ENCODE peak calls at places on chromosomes 12 and 14, in eight cellular contexts. I is neuronal stem cell, B is SK-N-SH, N is IMR-90, R is DND-41, Q is fibroblast of lung, S is HCT116, A is mesendoderm. F is an unnamed sample. For H3K27me3, the result is how much of the 10 kb centered on the place peaks cover.

GRCh38 chr12:113113397-113113796 is 22.2 kb downstream of the RASAL1 start:
- DNase-seq in I (no peak), B (no peak), N (no peak), R (no peak), Q (no peak), S (no peak), A (no peak), F (no peak)

GRCh38 chr12:117356048-117356447 is 5.4 kb downstream of the NOS1 start:
- DNase-seq in I (no peak), B (no peak), N (no peak), R (no peak), Q (no peak), S (no peak), A (no peak), F (no peak)

GRCh38 chr14:69848903-69849391 is 30.3 kb upstream of the SMOC1 start:
- DNase-seq in I (no peak), B (no peak), N (no peak), R (no peak), Q (no peak), S (no peak), A (no peak), F (no peak)

GRCh38 chr14:102171173-102172020 is 31.7 kb downstream of the WDR20 start:
- DNase-seq in I (no peak), B (no peak), N (peak), R (no peak), Q (no peak), S (no peak), A (no peak), F (no peak)

GRCh38 chr12:89895591-89895990 is 187.0 kb upstream of the ATP2B1 start:
- DNase-seq in I (no peak), B (no peak), N (no peak), R (no peak), Q (no peak), S (no peak), A (no peak), F (no peak)

GRCh38 chr12:111442301-111443045 is 36.8 kb downstream of the SH2B3 start:
- DNase-seq in I (no peak), B (no peak), N (no peak), R (no peak), Q (no peak), S (no peak), A (no peak), F (no peak)

GRCh38 chr14:59454131-59454530 is 11.0 kb downstream of the GPR135 start:
- DNase-seq in I (no peak), B (no peak), N (peak), R (no peak), Q (peak), S (no peak), A (no peak), F (no peak)

GRCh38 chr12:6764011-6764828 is 1.9 kb upstream of the PTMS start:
- DNase-seq in I (peak), B (peak), N (peak), R (peak), Q (peak), S (peak), A (peak), F (peak)

GRCh38 chr14:88934231-88934898 is 109.9 kb downstream of the TTC8 start:
- DNase-seq in I (no peak), B (no peak), N (peak), R (no peak), Q (no peak), S (no peak), A (no peak), F (no peak)

GRCh38 chr12:51986834-51987233 is 19.9 kb upstream of the TAMALIN start:
- DNase-seq in I (no peak), B (no peak), N (no peak), R (no peak), Q (no peak), S (no peak), A (no peak), F (no peak)

GRCh38 chr12:19740472-19741131 is 301.3 kb downstream of the AEBP2 start:
- DNase-seq in I (no peak), B (no peak), N (no peak), R (no peak), Q (no peak), S (no peak), A (no peak), F (no peak)

GRCh38 chr12:111448831-111449790 is 43.4 kb downstream of the SH2B3 start:
- DNase-seq in I (no peak), B (no peak), N (no peak), R (peak), Q (no peak), S (no peak), A (no peak), F (no peak)

GRCh38 chr12:32312049-32312670 is 87.2 kb upstream of the FGD4 start:
- DNase-seq in I (peak), B (peak), N (peak), R (peak), Q (peak), S (peak), A (peak), F (peak)

GRCh38 chr12:55931317-55931779 is 386 bp downstream of the DGKA start:
- DNase-seq in I (no peak), B (no peak), N (no peak), R (no peak), Q (no peak), S (no peak), A (peak), F (no peak)

GRCh38 chr12:126952106-126953007 is 1314.6 kb upstream of the TMEM132C start:
- DNase-seq in I (peak), B (no peak), N (no peak), R (peak), Q (no peak), S (no peak), A (peak), F (no peak)

GRCh38 chr12:3571323-3571722 is 80.3 kb downstream of the PRMT8 start:
- DNase-seq in I (no peak), B (no peak), N (no peak), R (no peak), Q (no peak), S (no peak), A (no peak), F (no peak)

GRCh38 chr12:5898874-5899273 is 46.2 kb downstream of the ANO2 start:
- DNase-seq in I (no peak), B (no peak), N (no peak), R (no peak), Q (no peak), S (no peak), A (peak), F (no peak)

GRCh38 chr12:75862692-75863471 is 168.7 kb downstream of the PHLDA1 start:
- DNase-seq in I (no peak), B (no peak), N (peak), R (no peak), Q (peak), S (peak), A (no peak), F (no peak)

GRCh38 chr12:82650627-82651337 is 35.9 kb upstream of the TMTC2 start:
- DNase-seq in I (no peak), B (no peak), N (no peak), R (no peak), Q (peak), S (peak), A (peak), F (peak)

GRCh38 chr12:56220611-56221232 is 1.0 kb downstream of the RNF41 start:
- DNase-seq in I (peak), B (no peak), N (peak), R (no peak), Q (peak), S (no peak), A (peak), F (peak)

GRCh38 chr12:65194949-65195348 is 25.6 kb downstream of the LEMD3 start:
- DNase-seq in I (no peak), B (no peak), N (no peak), R (no peak), Q (no peak), S (no peak), A (no peak), F (no peak)

GRCh38 chr12:45637706-45638105 is 91.8 kb upstream of the ARID2 start:
- DNase-seq in I (no peak), B (no peak), N (peak), R (no peak), Q (peak), S (no peak), A (no peak), F (no peak)

GRCh38 chr12:89427508-89428156 is 75.3 kb upstream of the DUSP6 start:
- DNase-seq in I (no peak), B (no peak), N (no peak), R (peak), Q (no peak), S (no peak), A (no peak), F (peak)

GRCh38 chr12:113056631-113057488 is at the start of gene DTX1:
- DNase-seq in I (no peak), B (peak), N (no peak), R (peak), Q (no peak), S (no peak), A (no peak), F (no peak)

GRCh38 chr14:35221462-35221861 is 70.7 kb upstream of the PSMA6 start:
- DNase-seq in I (no peak), B (no peak), N (peak), R (no peak), Q (no peak), S (no peak), A (no peak), F (no peak)

GRCh38 chr12:109961612-109962011 is 34.6 kb downstream of the GIT2 start:
- DNase-seq in I (no peak), B (no peak), N (no peak), R (no peak), Q (no peak), S (no peak), A (no peak), F (no peak)

DNA sequence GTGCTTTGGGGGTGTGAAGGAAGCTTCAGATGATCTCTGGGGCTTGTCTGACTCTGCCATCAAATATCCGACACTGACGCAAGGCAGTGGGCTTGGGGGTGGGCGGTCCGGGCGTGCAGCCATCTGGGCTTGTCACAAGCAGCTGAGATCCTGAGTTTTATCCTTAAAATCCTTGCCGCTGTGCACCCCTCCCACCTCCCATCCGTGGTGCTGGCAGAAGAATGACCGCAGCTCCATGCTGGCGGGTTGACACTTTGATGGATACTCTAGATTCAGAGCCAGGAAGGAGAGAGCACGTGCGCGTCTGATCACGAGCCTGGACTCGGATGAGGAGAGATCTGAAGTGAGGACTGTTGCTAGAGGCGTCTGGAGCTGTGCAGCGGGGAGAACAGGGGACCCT is 3.0 kb downstream of the ZFYVE21 start:
- DNase-seq in I (no peak), B (no peak), N (peak), R (no peak), Q (peak), S (no peak), A (no peak), F (no peak)
- H3K9ac ChIP-seq in I (peak), B (no peak), N (no peak), R (no peak), Q (no peak), S (no peak), A (no peak), F (no peak)

GRCh38 chr14:76294876-76295275 is 81.1 kb upstream of the ESRRB start:
- DNase-seq in I (no peak), B (no peak), N (no peak), R (no peak), Q (no peak), S (no peak), A (no peak), F (no peak)
- H3K27me3 ChIP-seq in I (under half), B (under half), N (under half), R (under half), Q (under half), S (under half), A (under half), F (under half)

DNA sequence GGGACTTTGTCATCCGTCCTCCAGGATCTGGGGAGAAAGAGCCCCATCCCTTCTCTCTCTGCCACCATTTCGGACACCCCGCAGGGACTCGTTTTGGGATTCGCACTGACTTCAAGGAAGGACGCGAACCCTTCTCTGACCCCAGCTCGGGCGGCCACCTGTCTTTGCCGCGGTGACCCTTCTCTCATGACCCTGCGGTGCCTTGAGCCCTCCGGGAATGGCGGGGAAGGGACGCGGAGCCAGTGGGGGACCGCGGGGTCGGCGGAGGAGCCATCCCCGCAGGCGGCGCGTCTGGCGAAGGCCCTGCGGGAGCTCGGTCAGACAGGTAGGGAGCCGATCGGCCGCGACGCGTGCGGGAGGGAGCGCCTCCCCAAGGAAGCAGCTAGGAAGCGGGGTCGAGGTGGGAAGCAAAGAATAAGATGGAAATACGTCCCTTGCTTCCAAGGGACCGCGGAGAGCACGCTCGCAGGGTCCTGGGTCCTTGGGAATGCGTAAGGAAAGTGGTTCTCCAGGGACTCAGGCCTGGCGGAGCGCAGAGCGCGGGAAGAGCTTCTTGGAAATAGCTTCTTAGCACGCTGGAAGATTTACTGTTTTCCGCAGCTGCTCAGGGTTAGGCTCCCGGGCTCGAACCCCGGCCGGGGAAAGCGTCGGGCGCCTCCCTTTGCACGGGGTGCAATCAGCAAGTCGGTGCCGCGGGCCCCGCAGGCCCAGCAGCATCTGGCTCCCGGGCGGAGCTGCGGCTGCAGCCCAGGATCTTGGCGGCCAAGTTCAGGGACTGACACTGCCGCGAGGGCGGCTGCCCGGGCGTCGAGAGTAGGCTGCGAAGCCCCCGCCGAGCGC is 457 bp downstream of the SOCS2 start:
- DNase-seq in I (peak), B (peak), N (peak), R (peak), Q (no peak), S (no peak), A (peak), F (no peak)
- H3K4me2 ChIP-seq in I (peak), B (peak), N (peak), R (peak), Q (peak), S (peak), A (peak), F (peak)

GRCh38 chr12:54389536-54390175 is 5.1 kb upstream of the ZNF385A start:
- DNase-seq in I (no peak), B (no peak), N (no peak), R (no peak), Q (no peak), S (no peak), A (no peak), F (no peak)

GRCh38 chr12:54390176-54390667 is 5.7 kb upstream of the ZNF385A start:
- DNase-seq in I (no peak), B (no peak), N (no peak), R (no peak), Q (no peak), S (no peak), A (peak), F (no peak)

GRCh38 chr12:54392485-54393349 is 8.2 kb upstream of the ZNF385A start:
- DNase-seq in I (no peak), B (no peak), N (no peak), R (no peak), Q (no peak), S (no peak), A (no peak), F (no peak)

GRCh38 chr12:54389139-54389508 is 4.6 kb upstream of the ZNF385A start:
- DNase-seq in I (no peak), B (no peak), N (no peak), R (no peak), Q (no peak), S (no peak), A (no peak), F (no peak)

GRCh38 chr12:54390668-54391551 is 6.4 kb upstream of the ZNF385A start:
- DNase-seq in I (no peak), B (peak), N (no peak), R (no peak), Q (no peak), S (no peak), A (peak), F (peak)
- H3K9ac ChIP-seq in I (peak), B (no peak), N (no peak), R (no peak), Q (no peak), S (peak), A (peak), F (no peak)

GRCh38 chr12:49537709-49538601 is 875 bp upstream of the KCNH3 start:
- DNase-seq in I (no peak), B (peak), N (no peak), R (no peak), Q (no peak), S (no peak), A (peak), F (peak)
- H3K27me3 ChIP-seq in I (half or more), B (under half), N (under half), R (under half), Q (under half), S (under half), A (under half), F (under half)

DNA sequence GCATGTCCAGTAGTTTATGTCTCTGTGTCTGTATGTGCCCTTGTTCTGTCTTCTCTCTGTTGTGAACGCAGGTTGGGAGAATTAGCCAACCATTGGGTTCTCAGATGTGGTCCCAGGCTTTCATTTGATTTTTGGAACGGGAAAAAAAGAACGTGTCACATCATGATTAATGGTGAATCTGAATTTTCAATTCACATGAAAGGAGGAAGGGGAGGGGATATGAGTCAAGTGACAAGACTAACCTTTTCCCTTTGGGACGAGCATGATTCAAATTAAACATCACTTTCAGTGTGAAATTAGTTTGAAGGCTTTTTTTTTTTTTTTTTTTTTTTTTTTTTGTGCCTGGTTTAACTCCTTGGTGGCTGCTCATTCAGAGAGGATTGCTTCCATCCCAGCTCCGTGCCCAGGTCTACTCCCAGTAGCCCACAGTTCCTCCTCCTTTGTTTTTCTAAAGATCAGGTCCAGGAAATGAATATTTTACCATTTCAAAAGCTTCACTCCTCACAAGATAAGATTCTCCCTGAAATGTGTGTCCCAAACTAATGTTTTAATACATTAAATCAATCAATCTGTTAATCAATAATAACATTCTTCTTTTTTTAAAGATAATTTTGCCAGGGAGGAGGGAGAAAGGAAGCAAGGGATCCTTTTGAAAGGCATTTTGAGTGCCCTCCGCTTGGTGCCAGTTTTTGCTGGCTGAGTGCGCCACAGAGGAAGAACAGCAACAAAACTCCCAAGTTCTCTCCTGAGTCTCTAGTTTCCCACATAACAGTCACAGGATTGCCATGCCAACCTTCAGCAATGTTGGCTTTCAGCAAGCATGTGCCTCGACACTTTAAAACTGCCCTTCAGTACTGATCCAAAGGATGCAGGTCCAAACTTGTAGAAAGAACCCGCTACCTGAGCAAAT is 99.0 kb downstream of the RMST start:
- DNase-seq in I (no peak), B (no peak), N (no peak), R (no peak), Q (no peak), S (no peak), A (no peak), F (no peak)
- H3K4me2 ChIP-seq in I (no peak), B (no peak), N (no peak), R (no peak), Q (no peak), S (no peak), A (no peak), F (no peak)

GRCh38 chr12:15729097-15729496 is 60.1 kb downstream of the EPS8 start:
- DNase-seq in I (no peak), B (no peak), N (no peak), R (no peak), Q (no peak), S (no peak), A (no peak), F (no peak)
- H3K9ac ChIP-seq in I (no peak), B (no peak), N (no peak), R (no peak), Q (no peak), S (no peak), A (no peak), F (no peak)

GRCh38 chr14:105198588-105198987 is 17.5 kb upstream of the NUDT14 start:
- DNase-seq in I (no peak), B (no peak), N (no peak), R (no peak), Q (no peak), S (no peak), A (no peak), F (no peak)
- H3K27me3 ChIP-seq in I (under half), B (under half), N (under half), R (under half), Q (under half), S (under half), A (under half), F (half or more)

GRCh38 chr14:99937475-99938244 is 127.6 kb upstream of the EVL start:
- DNase-seq in I (no peak), B (no peak), N (no peak), R (no peak), Q (no peak), S (no peak), A (no peak), F (no peak)
- H3K4me2 ChIP-seq in I (no peak), B (no peak), N (no peak), R (no peak), Q (no peak), S (no peak), A (no peak), F (no peak)

F was measured in MM.1S.